ENCODE peak calls at places on chromosomes 12 and 14, in seven cellular contexts. One of them, this sample, is unnamed.

GRCh38 chr14:55279384-55279783 is 8.2 kb downstream of the FBXO34 start:
- DNase-seq in smooth muscle cell of the brain vasculature: no peak
- DNase-seq in GM12865: peak
- DNase-seq in stimulated activated CD4-positive, alpha-beta T cell treated with anti-CD3 and anti-CD28 coated beads, Interleukin-1b, Interleukin-23, amount 100 ng/mL, for 4 hours: no peak
- DNase-seq in activated T-helper 9 cell treated with anti-CD3 and anti-CD28 coated beads, Interleukin-2, amount 50 U/mL, for 16 hours: no peak
- DNase-seq in activated CD4-positive, alpha-beta T cell treated with anti-CD3 and anti-CD28 coated beads, Interleukin-2, amount 50 U/mL, for 1 hour: no peak
- DNase-seq in GM04504: no peak
- DNase-seq in this sample: no peak

GRCh38 chr14:97930191-97930590 is 1133.0 kb downstream of the VRK1 start:
- DNase-seq in smooth muscle cell of the brain vasculature: no peak
- DNase-seq in GM12865: no peak
- DNase-seq in stimulated activated CD4-positive, alpha-beta T cell treated with anti-CD3 and anti-CD28 coated beads, Interleukin-1b, Interleukin-23, amount 100 ng/mL, for 4 hours: no peak
- DNase-seq in activated T-helper 9 cell treated with anti-CD3 and anti-CD28 coated beads, Interleukin-2, amount 50 U/mL, for 16 hours: no peak
- DNase-seq in activated CD4-positive, alpha-beta T cell treated with anti-CD3 and anti-CD28 coated beads, Interleukin-2, amount 50 U/mL, for 1 hour: no peak
- DNase-seq in GM04504: no peak
- DNase-seq in this sample: no peak

GRCh38 chr14:24156840-24157239 is 4.2 kb upstream of the IRF9 start:
- DNase-seq in smooth muscle cell of the brain vasculature: no peak
- DNase-seq in GM12865: no peak
- DNase-seq in stimulated activated CD4-positive, alpha-beta T cell treated with anti-CD3 and anti-CD28 coated beads, Interleukin-1b, Interleukin-23, amount 100 ng/mL, for 4 hours: no peak
- DNase-seq in activated T-helper 9 cell treated with anti-CD3 and anti-CD28 coated beads, Interleukin-2, amount 50 U/mL, for 16 hours: no peak
- DNase-seq in activated CD4-positive, alpha-beta T cell treated with anti-CD3 and anti-CD28 coated beads, Interleukin-2, amount 50 U/mL, for 1 hour: no peak
- DNase-seq in GM04504: no peak
- DNase-seq in this sample: no peak

GRCh38 chr14:23468704-23469126 is 788 bp upstream of the NGDN start:
- DNase-seq in smooth muscle cell of the brain vasculature: no peak
- DNase-seq in GM12865: no peak
- DNase-seq in stimulated activated CD4-positive, alpha-beta T cell treated with anti-CD3 and anti-CD28 coated beads, Interleukin-1b, Interleukin-23, amount 100 ng/mL, for 4 hours: no peak
- DNase-seq in activated T-helper 9 cell treated with anti-CD3 and anti-CD28 coated beads, Interleukin-2, amount 50 U/mL, for 16 hours: no peak
- DNase-seq in activated CD4-positive, alpha-beta T cell treated with anti-CD3 and anti-CD28 coated beads, Interleukin-2, amount 50 U/mL, for 1 hour: no peak
- DNase-seq in GM04504: no peak
- DNase-seq in this sample: no peak

GRCh38 chr14:99576761-99577705 is 27.0 kb downstream of the CCDC85C start:
- DNase-seq in smooth muscle cell of the brain vasculature: no peak
- DNase-seq in GM12865: no peak
- DNase-seq in stimulated activated CD4-positive, alpha-beta T cell treated with anti-CD3 and anti-CD28 coated beads, Interleukin-1b, Interleukin-23, amount 100 ng/mL, for 4 hours: no peak
- DNase-seq in activated T-helper 9 cell treated with anti-CD3 and anti-CD28 coated beads, Interleukin-2, amount 50 U/mL, for 16 hours: no peak
- DNase-seq in activated CD4-positive, alpha-beta T cell treated with anti-CD3 and anti-CD28 coated beads, Interleukin-2, amount 50 U/mL, for 1 hour: no peak
- DNase-seq in GM04504: no peak
- DNase-seq in this sample: no peak

GRCh38 chr12:99907210-99907609 is 77.5 kb downstream of the ANKS1B start:
- DNase-seq in smooth muscle cell of the brain vasculature: no peak
- DNase-seq in GM12865: no peak
- DNase-seq in stimulated activated CD4-positive, alpha-beta T cell treated with anti-CD3 and anti-CD28 coated beads, Interleukin-1b, Interleukin-23, amount 100 ng/mL, for 4 hours: no peak
- DNase-seq in activated T-helper 9 cell treated with anti-CD3 and anti-CD28 coated beads, Interleukin-2, amount 50 U/mL, for 16 hours: no peak
- DNase-seq in activated CD4-positive, alpha-beta T cell treated with anti-CD3 and anti-CD28 coated beads, Interleukin-2, amount 50 U/mL, for 1 hour: no peak
- DNase-seq in GM04504: no peak
- DNase-seq in this sample: no peak

GRCh38 chr12:125683748-125684381 is 618.6 kb downstream of the AACS start:
- DNase-seq in smooth muscle cell of the brain vasculature: no peak
- DNase-seq in GM12865: peak
- DNase-seq in stimulated activated CD4-positive, alpha-beta T cell treated with anti-CD3 and anti-CD28 coated beads, Interleukin-1b, Interleukin-23, amount 100 ng/mL, for 4 hours: peak
- DNase-seq in activated T-helper 9 cell treated with anti-CD3 and anti-CD28 coated beads, Interleukin-2, amount 50 U/mL, for 16 hours: no peak
- DNase-seq in activated CD4-positive, alpha-beta T cell treated with anti-CD3 and anti-CD28 coated beads, Interleukin-2, amount 50 U/mL, for 1 hour: no peak
- DNase-seq in GM04504: no peak
- DNase-seq in this sample: peak

GRCh38 chr14:24086193-24086955 is 7.7 kb upstream of the PCK2 start:
- DNase-seq in smooth muscle cell of the brain vasculature: no peak
- DNase-seq in GM12865: no peak
- DNase-seq in stimulated activated CD4-positive, alpha-beta T cell treated with anti-CD3 and anti-CD28 coated beads, Interleukin-1b, Interleukin-23, amount 100 ng/mL, for 4 hours: no peak
- DNase-seq in activated T-helper 9 cell treated with anti-CD3 and anti-CD28 coated beads, Interleukin-2, amount 50 U/mL, for 16 hours: no peak
- DNase-seq in activated CD4-positive, alpha-beta T cell treated with anti-CD3 and anti-CD28 coated beads, Interleukin-2, amount 50 U/mL, for 1 hour: no peak
- DNase-seq in GM04504: no peak
- DNase-seq in this sample: no peak

GRCh38 chr14:89660183-89660582 is 243.2 kb upstream of the FOXN3 start:
- DNase-seq in smooth muscle cell of the brain vasculature: no peak
- DNase-seq in GM12865: no peak
- DNase-seq in stimulated activated CD4-positive, alpha-beta T cell treated with anti-CD3 and anti-CD28 coated beads, Interleukin-1b, Interleukin-23, amount 100 ng/mL, for 4 hours: no peak
- DNase-seq in activated T-helper 9 cell treated with anti-CD3 and anti-CD28 coated beads, Interleukin-2, amount 50 U/mL, for 16 hours: no peak
- DNase-seq in activated CD4-positive, alpha-beta T cell treated with anti-CD3 and anti-CD28 coated beads, Interleukin-2, amount 50 U/mL, for 1 hour: no peak
- DNase-seq in GM04504: peak
- DNase-seq in this sample: no peak

GRCh38 chr12:46174919-46175318 is 93.9 kb downstream of the SLC38A1 start:
- DNase-seq in smooth muscle cell of the brain vasculature: no peak
- DNase-seq in GM12865: no peak
- DNase-seq in stimulated activated CD4-positive, alpha-beta T cell treated with anti-CD3 and anti-CD28 coated beads, Interleukin-1b, Interleukin-23, amount 100 ng/mL, for 4 hours: no peak
- DNase-seq in activated T-helper 9 cell treated with anti-CD3 and anti-CD28 coated beads, Interleukin-2, amount 50 U/mL, for 16 hours: no peak
- DNase-seq in activated CD4-positive, alpha-beta T cell treated with anti-CD3 and anti-CD28 coated beads, Interleukin-2, amount 50 U/mL, for 1 hour: no peak
- DNase-seq in GM04504: no peak
- DNase-seq in this sample: no peak

GRCh38 chr12:44532940-44533339 is 343.2 kb downstream of the NELL2 start:
- DNase-seq in smooth muscle cell of the brain vasculature: no peak
- DNase-seq in GM12865: no peak
- DNase-seq in stimulated activated CD4-positive, alpha-beta T cell treated with anti-CD3 and anti-CD28 coated beads, Interleukin-1b, Interleukin-23, amount 100 ng/mL, for 4 hours: no peak
- DNase-seq in activated T-helper 9 cell treated with anti-CD3 and anti-CD28 coated beads, Interleukin-2, amount 50 U/mL, for 16 hours: no peak
- DNase-seq in activated CD4-positive, alpha-beta T cell treated with anti-CD3 and anti-CD28 coated beads, Interleukin-2, amount 50 U/mL, for 1 hour: no peak
- DNase-seq in GM04504: no peak
- DNase-seq in this sample: no peak

GRCh38 chr12:128266559-128267245 is at the start of gene TMEM132C:
- DNase-seq in smooth muscle cell of the brain vasculature: no peak
- DNase-seq in GM12865: no peak
- DNase-seq in stimulated activated CD4-positive, alpha-beta T cell treated with anti-CD3 and anti-CD28 coated beads, Interleukin-1b, Interleukin-23, amount 100 ng/mL, for 4 hours: no peak
- DNase-seq in activated T-helper 9 cell treated with anti-CD3 and anti-CD28 coated beads, Interleukin-2, amount 50 U/mL, for 16 hours: no peak
- DNase-seq in activated CD4-positive, alpha-beta T cell treated with anti-CD3 and anti-CD28 coated beads, Interleukin-2, amount 50 U/mL, for 1 hour: no peak
- DNase-seq in GM04504: no peak
- DNase-seq in this sample: no peak

GRCh38 chr12:96047621-96048211 is 12.3 kb upstream of the LTA4H start:
- DNase-seq in smooth muscle cell of the brain vasculature: no peak
- DNase-seq in GM12865: peak
- DNase-seq in stimulated activated CD4-positive, alpha-beta T cell treated with anti-CD3 and anti-CD28 coated beads, Interleukin-1b, Interleukin-23, amount 100 ng/mL, for 4 hours: no peak
- DNase-seq in activated T-helper 9 cell treated with anti-CD3 and anti-CD28 coated beads, Interleukin-2, amount 50 U/mL, for 16 hours: no peak
- DNase-seq in activated CD4-positive, alpha-beta T cell treated with anti-CD3 and anti-CD28 coated beads, Interleukin-2, amount 50 U/mL, for 1 hour: no peak
- DNase-seq in GM04504: no peak
- DNase-seq in this sample: no peak

GRCh38 chr12:67305544-67305943 is 36.4 kb downstream of the CAND1 start:
- DNase-seq in smooth muscle cell of the brain vasculature: no peak
- DNase-seq in GM12865: no peak
- DNase-seq in stimulated activated CD4-positive, alpha-beta T cell treated with anti-CD3 and anti-CD28 coated beads, Interleukin-1b, Interleukin-23, amount 100 ng/mL, for 4 hours: no peak
- DNase-seq in activated T-helper 9 cell treated with anti-CD3 and anti-CD28 coated beads, Interleukin-2, amount 50 U/mL, for 16 hours: no peak
- DNase-seq in activated CD4-positive, alpha-beta T cell treated with anti-CD3 and anti-CD28 coated beads, Interleukin-2, amount 50 U/mL, for 1 hour: no peak
- DNase-seq in GM04504: no peak
- DNase-seq in this sample: no peak

GRCh38 chr12:93179792-93180191 is 197.9 kb upstream of the NUDT4 start:
- DNase-seq in smooth muscle cell of the brain vasculature: no peak
- DNase-seq in GM12865: no peak
- DNase-seq in stimulated activated CD4-positive, alpha-beta T cell treated with anti-CD3 and anti-CD28 coated beads, Interleukin-1b, Interleukin-23, amount 100 ng/mL, for 4 hours: no peak
- DNase-seq in activated T-helper 9 cell treated with anti-CD3 and anti-CD28 coated beads, Interleukin-2, amount 50 U/mL, for 16 hours: no peak
- DNase-seq in activated CD4-positive, alpha-beta T cell treated with anti-CD3 and anti-CD28 coated beads, Interleukin-2, amount 50 U/mL, for 1 hour: no peak
- DNase-seq in GM04504: no peak
- DNase-seq in this sample: no peak

GRCh38 chr12:95390192-95390591 is 83.8 kb upstream of the METAP2 start:
- DNase-seq in smooth muscle cell of the brain vasculature: no peak
- DNase-seq in GM12865: peak
- DNase-seq in stimulated activated CD4-positive, alpha-beta T cell treated with anti-CD3 and anti-CD28 coated beads, Interleukin-1b, Interleukin-23, amount 100 ng/mL, for 4 hours: no peak
- DNase-seq in activated T-helper 9 cell treated with anti-CD3 and anti-CD28 coated beads, Interleukin-2, amount 50 U/mL, for 16 hours: no peak
- DNase-seq in activated CD4-positive, alpha-beta T cell treated with anti-CD3 and anti-CD28 coated beads, Interleukin-2, amount 50 U/mL, for 1 hour: no peak
- DNase-seq in GM04504: no peak
- DNase-seq in this sample: no peak

GRCh38 chr14:90897022-90897421 is 80.8 kb upstream of the TTC7B start:
- DNase-seq in smooth muscle cell of the brain vasculature: no peak
- DNase-seq in GM12865: no peak
- DNase-seq in stimulated activated CD4-positive, alpha-beta T cell treated with anti-CD3 and anti-CD28 coated beads, Interleukin-1b, Interleukin-23, amount 100 ng/mL, for 4 hours: no peak
- DNase-seq in activated T-helper 9 cell treated with anti-CD3 and anti-CD28 coated beads, Interleukin-2, amount 50 U/mL, for 16 hours: no peak
- DNase-seq in activated CD4-positive, alpha-beta T cell treated with anti-CD3 and anti-CD28 coated beads, Interleukin-2, amount 50 U/mL, for 1 hour: no peak
- DNase-seq in GM04504: no peak
- DNase-seq in this sample: no peak

GRCh38 chr12:59972941-59973340 is 377.1 kb downstream of the SLC16A7 start:
- DNase-seq in smooth muscle cell of the brain vasculature: no peak
- DNase-seq in GM12865: no peak
- DNase-seq in stimulated activated CD4-positive, alpha-beta T cell treated with anti-CD3 and anti-CD28 coated beads, Interleukin-1b, Interleukin-23, amount 100 ng/mL, for 4 hours: no peak
- DNase-seq in activated T-helper 9 cell treated with anti-CD3 and anti-CD28 coated beads, Interleukin-2, amount 50 U/mL, for 16 hours: no peak
- DNase-seq in activated CD4-positive, alpha-beta T cell treated with anti-CD3 and anti-CD28 coated beads, Interleukin-2, amount 50 U/mL, for 1 hour: no peak
- DNase-seq in GM04504: peak
- DNase-seq in this sample: no peak

GRCh38 chr14:95931384-95931783 is 54.8 kb downstream of the TUNAR start:
- DNase-seq in smooth muscle cell of the brain vasculature: no peak
- DNase-seq in GM12865: no peak
- DNase-seq in stimulated activated CD4-positive, alpha-beta T cell treated with anti-CD3 and anti-CD28 coated beads, Interleukin-1b, Interleukin-23, amount 100 ng/mL, for 4 hours: no peak
- DNase-seq in activated T-helper 9 cell treated with anti-CD3 and anti-CD28 coated beads, Interleukin-2, amount 50 U/mL, for 16 hours: no peak
- DNase-seq in activated CD4-positive, alpha-beta T cell treated with anti-CD3 and anti-CD28 coated beads, Interleukin-2, amount 50 U/mL, for 1 hour: no peak
- DNase-seq in GM04504: no peak
- DNase-seq in this sample: no peak

GRCh38 chr12:57744194-57744776 is 554 bp upstream of the TSPAN31 start:
- DNase-seq in smooth muscle cell of the brain vasculature: no peak
- DNase-seq in GM12865: peak
- DNase-seq in stimulated activated CD4-positive, alpha-beta T cell treated with anti-CD3 and anti-CD28 coated beads, Interleukin-1b, Interleukin-23, amount 100 ng/mL, for 4 hours: peak
- DNase-seq in activated T-helper 9 cell treated with anti-CD3 and anti-CD28 coated beads, Interleukin-2, amount 50 U/mL, for 16 hours: peak
- DNase-seq in activated CD4-positive, alpha-beta T cell treated with anti-CD3 and anti-CD28 coated beads, Interleukin-2, amount 50 U/mL, for 1 hour: peak
- DNase-seq in GM04504: no peak
- DNase-seq in this sample: no peak

GRCh38 chr12:88604646-88605045 is 24.4 kb upstream of the KITLG start:
- DNase-seq in smooth muscle cell of the brain vasculature: no peak
- DNase-seq in GM12865: no peak
- DNase-seq in stimulated activated CD4-positive, alpha-beta T cell treated with anti-CD3 and anti-CD28 coated beads, Interleukin-1b, Interleukin-23, amount 100 ng/mL, for 4 hours: no peak
- DNase-seq in activated T-helper 9 cell treated with anti-CD3 and anti-CD28 coated beads, Interleukin-2, amount 50 U/mL, for 16 hours: no peak
- DNase-seq in activated CD4-positive, alpha-beta T cell treated with anti-CD3 and anti-CD28 coated beads, Interleukin-2, amount 50 U/mL, for 1 hour: no peak
- DNase-seq in GM04504: no peak
- DNase-seq in this sample: no peak

GRCh38 chr14:88518592-88519512 is 36.0 kb downstream of the PTPN21 start:
- DNase-seq in smooth muscle cell of the brain vasculature: no peak
- DNase-seq in GM12865: no peak
- DNase-seq in stimulated activated CD4-positive, alpha-beta T cell treated with anti-CD3 and anti-CD28 coated beads, Interleukin-1b, Interleukin-23, amount 100 ng/mL, for 4 hours: no peak
- DNase-seq in activated T-helper 9 cell treated with anti-CD3 and anti-CD28 coated beads, Interleukin-2, amount 50 U/mL, for 16 hours: no peak
- DNase-seq in activated CD4-positive, alpha-beta T cell treated with anti-CD3 and anti-CD28 coated beads, Interleukin-2, amount 50 U/mL, for 1 hour: no peak
- DNase-seq in GM04504: peak
- DNase-seq in this sample: no peak

GRCh38 chr12:11877869-11878780 is 192.6 kb upstream of the BCL2L14 start:
- DNase-seq in smooth muscle cell of the brain vasculature: no peak
- DNase-seq in GM12865: no peak
- DNase-seq in stimulated activated CD4-positive, alpha-beta T cell treated with anti-CD3 and anti-CD28 coated beads, Interleukin-1b, Interleukin-23, amount 100 ng/mL, for 4 hours: no peak
- DNase-seq in activated T-helper 9 cell treated with anti-CD3 and anti-CD28 coated beads, Interleukin-2, amount 50 U/mL, for 16 hours: no peak
- DNase-seq in activated CD4-positive, alpha-beta T cell treated with anti-CD3 and anti-CD28 coated beads, Interleukin-2, amount 50 U/mL, for 1 hour: no peak
- DNase-seq in GM04504: no peak
- DNase-seq in this sample: no peak

GRCh38 chr14:20138520-20138919 is at the start of gene OR4N5:
- DNase-seq in smooth muscle cell of the brain vasculature: no peak
- DNase-seq in GM12865: no peak
- DNase-seq in stimulated activated CD4-positive, alpha-beta T cell treated with anti-CD3 and anti-CD28 coated beads, Interleukin-1b, Interleukin-23, amount 100 ng/mL, for 4 hours: no peak
- DNase-seq in activated T-helper 9 cell treated with anti-CD3 and anti-CD28 coated beads, Interleukin-2, amount 50 U/mL, for 16 hours: no peak
- DNase-seq in activated CD4-positive, alpha-beta T cell treated with anti-CD3 and anti-CD28 coated beads, Interleukin-2, amount 50 U/mL, for 1 hour: no peak
- DNase-seq in GM04504: no peak
- DNase-seq in this sample: no peak

GRCh38 chr12:123960856-123961255 is 11.8 kb downstream of the CCDC92 start:
- DNase-seq in smooth muscle cell of the brain vasculature: no peak
- DNase-seq in GM12865: no peak
- DNase-seq in stimulated activated CD4-positive, alpha-beta T cell treated with anti-CD3 and anti-CD28 coated beads, Interleukin-1b, Interleukin-23, amount 100 ng/mL, for 4 hours: no peak
- DNase-seq in activated T-helper 9 cell treated with anti-CD3 and anti-CD28 coated beads, Interleukin-2, amount 50 U/mL, for 16 hours: no peak
- DNase-seq in activated CD4-positive, alpha-beta T cell treated with anti-CD3 and anti-CD28 coated beads, Interleukin-2, amount 50 U/mL, for 1 hour: no peak
- DNase-seq in GM04504: no peak
- DNase-seq in this sample: no peak

GRCh38 chr12:10331642-10332239 is 24.1 kb downstream of the KLRD1 start:
- DNase-seq in smooth muscle cell of the brain vasculature: peak
- DNase-seq in GM12865: peak
- DNase-seq in stimulated activated CD4-positive, alpha-beta T cell treated with anti-CD3 and anti-CD28 coated beads, Interleukin-1b, Interleukin-23, amount 100 ng/mL, for 4 hours: no peak
- DNase-seq in activated T-helper 9 cell treated with anti-CD3 and anti-CD28 coated beads, Interleukin-2, amount 50 U/mL, for 16 hours: no peak
- DNase-seq in activated CD4-positive, alpha-beta T cell treated with anti-CD3 and anti-CD28 coated beads, Interleukin-2, amount 50 U/mL, for 1 hour: no peak
- DNase-seq in GM04504: peak
- DNase-seq in this sample: peak

GRCh38 chr14:64912256-64912655 is 2.0 kb upstream of the CHURC1 start:
- DNase-seq in smooth muscle cell of the brain vasculature: no peak
- DNase-seq in GM12865: peak
- DNase-seq in stimulated activated CD4-positive, alpha-beta T cell treated with anti-CD3 and anti-CD28 coated beads, Interleukin-1b, Interleukin-23, amount 100 ng/mL, for 4 hours: no peak
- DNase-seq in activated T-helper 9 cell treated with anti-CD3 and anti-CD28 coated beads, Interleukin-2, amount 50 U/mL, for 16 hours: no peak
- DNase-seq in activated CD4-positive, alpha-beta T cell treated with anti-CD3 and anti-CD28 coated beads, Interleukin-2, amount 50 U/mL, for 1 hour: no peak
- DNase-seq in GM04504: no peak
- DNase-seq in this sample: no peak

GRCh38 chr14:80447396-80447795 is 236.1 kb upstream of the DIO2 start:
- DNase-seq in smooth muscle cell of the brain vasculature: no peak
- DNase-seq in GM12865: no peak
- DNase-seq in stimulated activated CD4-positive, alpha-beta T cell treated with anti-CD3 and anti-CD28 coated beads, Interleukin-1b, Interleukin-23, amount 100 ng/mL, for 4 hours: no peak
- DNase-seq in activated T-helper 9 cell treated with anti-CD3 and anti-CD28 coated beads, Interleukin-2, amount 50 U/mL, for 16 hours: no peak
- DNase-seq in activated CD4-positive, alpha-beta T cell treated with anti-CD3 and anti-CD28 coated beads, Interleukin-2, amount 50 U/mL, for 1 hour: no peak
- DNase-seq in GM04504: no peak
- DNase-seq in this sample: no peak

GRCh38 chr14:96143906-96144305 is 60.7 kb upstream of the BDKRB2 start:
- DNase-seq in smooth muscle cell of the brain vasculature: no peak
- DNase-seq in GM12865: no peak
- DNase-seq in stimulated activated CD4-positive, alpha-beta T cell treated with anti-CD3 and anti-CD28 coated beads, Interleukin-1b, Interleukin-23, amount 100 ng/mL, for 4 hours: no peak
- DNase-seq in activated T-helper 9 cell treated with anti-CD3 and anti-CD28 coated beads, Interleukin-2, amount 50 U/mL, for 16 hours: no peak
- DNase-seq in activated CD4-positive, alpha-beta T cell treated with anti-CD3 and anti-CD28 coated beads, Interleukin-2, amount 50 U/mL, for 1 hour: no peak
- DNase-seq in GM04504: no peak
- DNase-seq in this sample: no peak

GRCh38 chr14:72094844-72095582 is 162.8 kb downstream of the RGS6 start:
- DNase-seq in smooth muscle cell of the brain vasculature: no peak
- DNase-seq in GM12865: peak
- DNase-seq in stimulated activated CD4-positive, alpha-beta T cell treated with anti-CD3 and anti-CD28 coated beads, Interleukin-1b, Interleukin-23, amount 100 ng/mL, for 4 hours: no peak
- DNase-seq in activated T-helper 9 cell treated with anti-CD3 and anti-CD28 coated beads, Interleukin-2, amount 50 U/mL, for 16 hours: no peak
- DNase-seq in activated CD4-positive, alpha-beta T cell treated with anti-CD3 and anti-CD28 coated beads, Interleukin-2, amount 50 U/mL, for 1 hour: no peak
- DNase-seq in GM04504: no peak
- DNase-seq in this sample: no peak

This sample was measured in midbrain.